ENCODE peak calls at places on chromosomes 4 and X, in nine cellular contexts. G is T-helper 2 cell; Z is heart right ventricle; C is body of pancreas; B is NCI-H2029; U is activated CD4-positive, CD25-positive, alpha-beta regulatory T cell treated with anti-CD3 and anti-CD28 coated beads, Interleukin-2, amount 50 U/mL, for 72 hours; M is activated naive CD4-positive, alpha-beta T cell treated with anti-CD3 and anti-CD28 coated beads for 36 hours; O is HuH-7.5; R is stimulated activated naive CD4-positive, alpha-beta T cell. Q is an unnamed sample.

GRCh38 chr4:74426101-74426500 is 18.8 kb upstream of the AREG start:
- DNase-seq in M (no peak), B (no peak), R (no peak), O (no peak), U (no peak), G (no peak), Z (peak), C (no peak), Q (peak)

GRCh38 chrX:1679238-1679637 is 64.4 kb downstream of the ASMT start:
- DNase-seq in Z (no peak), B (no peak), G (no peak), C (no peak), O (no peak), U (no peak), M (peak), R (no peak), Q (peak)

GRCh38 chr4:176500894-176501293 is 181.1 kb downstream of the SPCS3 start:
- DNase-seq in M (no peak), B (no peak), O (no peak), G (no peak), C (no peak), Z (no peak), R (no peak), U (no peak), Q (no peak)

GRCh38 chr4:158253350-158253980 is 43.2 kb downstream of the TMEM144 start:
- DNase-seq in O (peak), R (peak), G (no peak), U (no peak), C (peak), B (peak), M (peak), Z (peak), Q (peak)

GRCh38 chrX:115642895-115643530 is 82.0 kb downstream of the PLS3 start:
- DNase-seq in G (no peak), O (no peak), C (peak), U (peak), B (no peak), Z (peak), R (peak), M (peak), Q (peak)

GRCh38 chr4:173766231-173766630 is 236.2 kb upstream of the HAND2 start:
- DNase-seq in R (no peak), B (no peak), G (no peak), M (no peak), U (no peak), Z (no peak), C (no peak), O (no peak), Q (no peak)

GRCh38 chr4:13160906-13161305 is 323.2 kb downstream of the RAB28 start:
- DNase-seq in Z (no peak), R (no peak), B (peak), U (no peak), C (no peak), G (no peak), M (no peak), O (no peak), Q (peak)

GRCh38 chrX:1368385-1368698 is 23.6 kb downstream of the SLC25A6 start:
- DNase-seq in B (no peak), U (no peak), M (no peak), O (no peak), R (no peak), G (no peak), Z (no peak), C (no peak), Q (no peak)

GRCh38 chr4:168514249-168514852 is 17.5 kb downstream of the PALLD start:
- DNase-seq in Z (no peak), O (no peak), G (no peak), M (no peak), B (no peak), R (no peak), C (no peak), U (no peak), Q (peak)

GRCh38 chr4:143606470-143606869 is 93.0 kb downstream of the SMARCA5 start:
- DNase-seq in G (no peak), Z (no peak), U (no peak), O (no peak), R (no peak), M (no peak), B (no peak), C (no peak), Q (no peak)

GRCh38 chr4:158722291-158722916 is 792 bp downstream of the PPID start:
- DNase-seq in U (no peak), O (no peak), R (no peak), Z (no peak), C (peak), M (no peak), G (no peak), B (no peak), Q (peak)

GRCh38 chrX:107673933-107674479 is 45.7 kb downstream of the PRPS1 start:
- DNase-seq in M (peak), C (peak), U (peak), R (peak), O (no peak), Z (peak), G (peak), B (no peak), Q (peak)

GRCh38 chr4:157727163-157727562 is 445.7 kb downstream of the GASK1B start:
- DNase-seq in U (no peak), O (no peak), Z (no peak), G (no peak), M (no peak), B (no peak), C (no peak), R (no peak), Q (no peak)

GRCh38 chr4:72275381-72275780 is 243.6 kb downstream of the NPFFR2 start:
- DNase-seq in U (no peak), C (no peak), Z (no peak), B (no peak), O (no peak), R (no peak), G (no peak), M (no peak), Q (no peak)

GRCh38 chrX:17822351-17822750 is 38.7 kb downstream of the RAI2 start:
- DNase-seq in C (no peak), M (no peak), Z (no peak), G (no peak), O (no peak), R (no peak), B (no peak), U (no peak), Q (peak)

GRCh38 chrX:154735695-154736393 is 15.0 kb downstream of the GAB3 start:
- DNase-seq in G (no peak), B (no peak), M (no peak), C (peak), O (no peak), R (no peak), Z (peak), U (no peak), Q (peak)

GRCh38 chr4:85084371-85085170 is 118.1 kb upstream of the WDFY3 start:
- DNase-seq in M (peak), R (no peak), U (no peak), Z (peak), O (peak), C (peak), B (peak), G (no peak), Q (peak)

GRCh38 chrX:124414281-124414680 is 67.9 kb downstream of the SH2D1A start:
- DNase-seq in U (no peak), B (no peak), Z (no peak), R (no peak), G (no peak), M (no peak), O (no peak), C (no peak), Q (no peak)

GRCh38 chr4:93337196-93337595 is 491.4 kb upstream of the ATOH1 start:
- DNase-seq in B (no peak), Z (no peak), R (no peak), U (no peak), O (no peak), G (no peak), M (no peak), C (no peak), Q (no peak)

GRCh38 chr4:151865327-151865726 is 104.5 kb upstream of the GATB start:
- DNase-seq in O (no peak), C (peak), G (no peak), U (no peak), B (peak), M (no peak), Z (peak), R (no peak), Q (no peak)

GRCh38 chrX:23554304-23554703 is 113.0 kb upstream of the PRDX4 start:
- DNase-seq in U (no peak), G (no peak), M (no peak), Z (no peak), O (no peak), C (no peak), B (peak), R (no peak), Q (peak)

GRCh38 chr4:71009091-71009490 is 15.6 kb downstream of the DCK start:
- DNase-seq in B (no peak), G (no peak), Z (no peak), M (no peak), U (no peak), O (no peak), R (no peak), C (no peak), Q (peak)

GRCh38 chr4:153174821-153175567 is 29.2 kb upstream of the TRIM2 start:
- DNase-seq in R (no peak), B (no peak), G (no peak), Z (no peak), C (no peak), U (no peak), O (no peak), M (no peak), Q (no peak)

GRCh38 chr4:110193822-110194761 is 4.3 kb downstream of the ELOVL6 start:
- DNase-seq in R (peak), M (peak), U (peak), Z (peak), O (peak), C (peak), G (no peak), B (peak), Q (peak)

GRCh38 chr4:172124656-172125308 is 311.6 kb downstream of the GALNTL6 start:
- DNase-seq in C (no peak), U (no peak), G (no peak), B (no peak), M (no peak), R (no peak), O (no peak), Z (no peak), Q (peak)

GRCh38 chr4:24244663-24245519 is 339.5 kb downstream of the DHX15 start:
- DNase-seq in C (no peak), B (no peak), R (no peak), M (no peak), U (no peak), Z (peak), G (no peak), O (no peak), Q (no peak)

GRCh38 chr4:182862921-182863320 is 54.3 kb downstream of the DCTD start:
- DNase-seq in M (no peak), G (no peak), B (peak), Z (no peak), C (peak), R (no peak), O (no peak), U (no peak), Q (no peak)

GRCh38 chr4:3299538-3300197 is 6.8 kb downstream of the RGS12 start:
- DNase-seq in R (no peak), C (no peak), U (no peak), O (no peak), Z (no peak), M (no peak), B (no peak), G (no peak), Q (no peak)

GRCh38 chrX:13649823-13650222 is 3.1 kb upstream of the TCEANC start:
- DNase-seq in O (no peak), R (no peak), Z (peak), C (no peak), B (no peak), G (no peak), U (no peak), M (no peak), Q (peak)

GRCh38 chr4:76087007-76087769 is 12.7 kb downstream of the ART3 start:
- DNase-seq in R (no peak), B (peak), U (no peak), Z (peak), O (peak), G (no peak), C (peak), M (peak), Q (peak)

Q was measured in choroid plexus epithelial cell.